ENCODE peak calls at places on chromosomes 1 and 21, in five cellular contexts. N is mesenchymal stem cell, Z is neural progenitor cell, M is HCT116, A is fibroblast of lung. S is an unnamed sample.

GRCh38 chr1:159653201-159653600 is 61.2 kb downstream of the CRP start:
- DNase-seq in N (no peak), Z (no peak), M (no peak), A (no peak), S (peak)

GRCh38 chr1:74508449-74508848 is 4.0 kb downstream of the LRRC53 start:
- DNase-seq in N (no peak), Z (peak), M (no peak), A (no peak), S (no peak)

GRCh38 chr1:113389356-113389952 is 861 bp upstream of the MAGI3 start:
- DNase-seq in N (no peak), Z (no peak), M (no peak), A (no peak), S (no peak)

GRCh38 chr1:183124259-183124658 is 61.8 kb upstream of the LAMC2 start:
- DNase-seq in N (no peak), Z (no peak), M (no peak), A (no peak), S (no peak)

GRCh38 chr21:46153259-46154154 is 1.9 kb downstream of the FTCD start:
- DNase-seq in N (peak), Z (peak), M (no peak), A (peak), S (peak)

GRCh38 chr1:154413177-154413576 is 8.0 kb downstream of the IL6R start:
- DNase-seq in N (no peak), Z (no peak), M (no peak), A (no peak), S (no peak)

GRCh38 chr1:180501865-180502360 is 464 bp downstream of the ACBD6 start:
- DNase-seq in N (no peak), Z (no peak), M (no peak), A (no peak), S (peak)

GRCh38 chr1:84632975-84633427 is 57.3 kb downstream of the SSX2IP start:
- DNase-seq in N (peak), Z (no peak), M (peak), A (peak), S (peak)

GRCh38 chr1:17128361-17128760 is 9.1 kb upstream of the PADI2 start:
- DNase-seq in N (peak), Z (no peak), M (peak), A (peak), S (peak)

GRCh38 chr1:21896652-21897532 is 40.2 kb downstream of the HSPG2 start:
- DNase-seq in N (no peak), Z (peak), M (no peak), A (no peak), S (peak)

GRCh38 chr1:46492269-46492853 is 2.7 kb downstream of the DMBX1 start:
- DNase-seq in N (no peak), Z (no peak), M (no peak), A (no peak), S (no peak)

DNA sequence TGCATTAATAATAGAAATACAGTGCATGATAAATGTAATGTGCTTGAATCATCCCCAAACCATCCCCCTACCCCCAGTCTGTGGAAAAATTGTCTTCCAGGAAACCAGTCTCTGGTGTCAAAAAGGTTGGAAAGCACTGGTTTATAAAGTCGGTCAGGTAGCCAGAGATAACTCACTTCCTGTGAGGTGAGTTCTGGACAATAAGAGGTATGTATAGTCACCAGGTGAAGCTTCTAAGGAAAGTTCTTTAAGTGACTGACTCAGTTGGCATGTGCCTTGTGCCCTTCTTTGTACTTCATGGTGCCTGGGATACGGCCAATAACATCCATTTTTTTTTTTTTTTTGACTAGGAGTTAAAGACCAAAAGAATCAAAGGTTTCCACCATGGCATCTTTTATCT is 103.7 kb downstream of the GPATCH2 start:
- DNase-seq in N (no peak), Z (no peak), M (no peak), A (no peak), S (no peak)
- H3K4me3 ChIP-seq in N (no peak), Z (no peak), M (no peak), A (no peak), S (no peak)

DNA sequence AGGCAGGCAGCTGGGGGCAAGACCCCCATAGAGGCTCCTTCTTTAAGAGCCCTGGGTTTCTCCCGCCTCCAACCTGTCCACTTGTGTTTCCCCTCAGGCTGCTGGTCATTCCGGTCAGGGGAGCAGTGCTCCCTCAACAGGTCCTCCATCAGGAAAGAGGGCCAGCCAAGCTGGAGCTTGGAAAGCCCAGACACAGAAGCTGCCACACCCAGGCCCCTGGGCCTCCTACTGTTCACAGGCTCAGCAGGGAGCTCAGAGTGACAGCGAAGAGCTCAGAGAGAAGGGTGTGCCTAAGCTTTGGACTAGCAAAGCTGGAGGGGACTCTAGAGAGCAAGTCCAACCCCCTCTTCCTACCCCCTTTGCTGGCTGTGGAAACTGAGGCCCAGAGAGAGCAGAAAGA is 10.3 kb upstream of the CDCP2 start:
- DNase-seq in N (no peak), Z (no peak), M (no peak), A (no peak), S (no peak)
- H2AFZ ChIP-seq in N (no peak), Z (no peak), M (no peak), A (no peak), S (no peak)

GRCh38 chr1:175717610-175718195 is 25.7 kb downstream of the TNR start:
- DNase-seq in N (no peak), Z (peak), M (no peak), A (no peak), S (no peak)
- H3K27ac ChIP-seq in N (no peak), Z (no peak), M (no peak), A (no peak), S (no peak)

GRCh38 chr1:50970927-50971582 is 1.0 kb downstream of the CDKN2C start:
- DNase-seq in N (peak), Z (no peak), M (no peak), A (peak), S (peak)
- H3K4me3 ChIP-seq in N (peak), Z (no peak), M (no peak), A (peak), S (peak)

DNA sequence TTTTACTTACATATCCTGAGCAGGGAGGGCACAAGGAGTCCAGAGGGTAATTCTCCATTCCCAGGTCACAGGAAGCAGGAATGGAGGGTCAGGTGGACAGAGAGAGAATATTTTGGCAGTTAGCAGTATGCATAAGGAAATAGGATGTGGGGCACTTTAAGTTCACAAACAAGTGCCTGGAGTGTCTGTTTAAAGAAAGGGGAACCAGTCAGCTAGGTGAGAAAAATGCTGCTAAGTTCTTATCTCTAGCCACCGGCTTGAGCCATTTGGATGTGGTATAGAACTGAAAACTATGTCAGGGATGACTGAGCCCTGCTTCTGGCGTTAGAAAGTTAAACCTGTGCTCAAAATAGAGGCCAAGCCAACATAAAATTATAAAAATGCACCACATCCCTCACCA is 739.7 kb upstream of the NCAM2 start:
- DNase-seq in N (no peak), Z (no peak), M (no peak), A (no peak), S (no peak)
- H2AFZ ChIP-seq in N (no peak), Z (peak), M (no peak), A (no peak), S (no peak)

S was measured in GM23248.